ENCODE peak calls at places on chromosomes 2 and 18, in four cellular contexts. H is brain microvascular endothelial cell, O is transverse colon, A is Peyer's patch. V is an unnamed sample.

GRCh38 chr2:33598472-33599174 is 476 bp downstream of the FAM98A start:
- DNase-seq in A (peak; percentile 62), H (peak; percentile 43), O (peak; percentile 45), V (peak; percentile 49)

GRCh38 chr18:37419272-37419671 is 146.3 kb downstream of the CELF4 start:
- DNase-seq in A (no peak), H (no peak), O (no peak), V (no peak)

GRCh38 chr2:217784996-217785543 is 217.7 kb downstream of the TNS1 start:
- DNase-seq in A (no peak), O (no peak), H (no peak), V (no peak)

GRCh38 chr2:160583162-160583522 is 89.5 kb upstream of the RBMS1 start:
- DNase-seq in A (no peak), O (no peak), H (peak; percentile 69), V (no peak)

GRCh38 chr18:8657873-8658521 is 47.4 kb upstream of the MTCL1 start:
- DNase-seq in O (no peak), H (no peak), A (no peak), V (no peak)

GRCh38 chr2:236986524-236987330 is 99.0 kb upstream of the COPS8 start:
- DNase-seq in O (no peak), H (no peak), A (no peak), V (no peak)

GRCh38 chr2:142422769-142423168 is 292.0 kb upstream of the LRP1B start:
- DNase-seq in H (no peak), O (peak; percentile 14), A (no peak), V (no peak)

GRCh38 chr2:191386938-191387536 is 141.8 kb downstream of the MYO1B start:
- DNase-seq in H (peak; percentile 69), O (no peak), A (no peak), V (no peak)

GRCh38 chr2:150169230-150169629 is 318.2 kb downstream of the RND3 start:
- DNase-seq in O (no peak), A (no peak), H (peak; percentile 66), V (peak; percentile 81)

GRCh38 chr2:239832101-239832994 is 192.8 kb downstream of the NDUFA10 start:
- DNase-seq in A (peak; percentile 38), H (no peak), O (no peak), V (peak; percentile 44)

GRCh38 chr2:144836635-144837350 is 316.9 kb upstream of the ZEB2 start:
- DNase-seq in A (no peak), O (no peak), H (peak; percentile 43), V (no peak)

GRCh38 chr2:239302808-239303557 is 97.8 kb downstream of the HDAC4 start:
- DNase-seq in H (no peak), O (peak; percentile 25), A (peak; percentile 57), V (peak; percentile 65)

GRCh38 chr18:36389811-36390581 is 92.5 kb downstream of the FHOD3 start:
- DNase-seq in O (no peak), H (no peak), A (no peak), V (no peak)

GRCh38 chr18:36394486-36394885 is 97.0 kb downstream of the FHOD3 start:
- DNase-seq in A (no peak), O (no peak), H (no peak), V (no peak)

GRCh38 chr18:36392163-36392887 is 94.8 kb downstream of the FHOD3 start:
- DNase-seq in A (no peak), O (no peak), H (peak; percentile 40), V (no peak)

GRCh38 chr18:36391426-36392145 is 94.1 kb downstream of the FHOD3 start:
- DNase-seq in H (no peak), A (no peak), O (no peak), V (no peak)

GRCh38 chr18:36392888-36393287 is 95.4 kb downstream of the FHOD3 start:
- DNase-seq in A (no peak), O (no peak), H (no peak), V (no peak)
- H3K27ac ChIP-seq in A (no peak overlapping the region), O (no peak overlapping the region), H (no peak overlapping the region), V (peak overlapping the region; percentile 54)

GRCh38 chr18:59878644-59879043 is 21.2 kb upstream of the PMAIP1 start:
- DNase-seq in O (no peak), H (no peak), A (no peak), V (no peak)
- TF ChIP-seq CTCF in O (no peak), H (no peak), A (no peak), V (no peak)

GRCh38 chr2:46146866-46147502 is 150.2 kb upstream of the EPAS1 start:
- DNase-seq in H (no peak), O (no peak), A (no peak), V (no peak)
- H3K27ac ChIP-seq in H (no peak overlapping the region), O (no peak overlapping the region), A (no peak overlapping the region), V (no peak overlapping the region)

DNA sequence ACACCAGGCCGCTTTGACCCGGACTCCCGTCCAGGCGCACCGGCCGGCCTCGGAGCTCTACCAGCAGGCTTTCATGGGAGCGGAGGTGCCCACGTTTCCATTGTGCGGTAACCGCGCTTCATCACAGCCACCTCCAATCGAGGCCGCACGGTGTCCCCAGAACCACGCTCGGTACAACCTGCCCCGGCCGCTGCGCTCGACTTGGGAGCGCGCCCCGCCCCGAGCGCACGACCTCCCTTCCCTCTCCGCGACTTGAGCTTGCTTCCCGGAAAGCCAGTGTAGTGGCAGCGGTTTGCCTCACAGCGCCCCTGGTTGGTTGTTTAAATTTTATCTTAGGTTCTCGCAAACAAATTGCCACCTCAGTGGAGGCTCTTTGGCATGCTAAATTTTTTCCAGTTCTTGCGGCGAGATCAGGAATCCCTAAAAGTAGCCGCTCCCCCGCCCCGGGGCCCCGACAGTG is 329 bp upstream of the CYP1B1 start:
- DNase-seq in H (peak; percentile 61), O (peak; percentile 64), A (peak; percentile 71), V (peak; percentile 76)
- TF ChIP-seq CTCF in H (no peak), O (peak; percentile 23), A (no peak), V (peak; percentile 45)

GRCh38 chr2:17752892-17753802 is 463 bp downstream of the SMC6 start:
- DNase-seq in O (peak; percentile 56), A (peak; percentile 68), H (no peak), V (peak; percentile 23)

GRCh38 chr2:17752281-17752680 is 1.3 kb downstream of the SMC6 start:
- DNase-seq in A (no peak), O (no peak), H (no peak), V (no peak)

GRCh38 chr2:17747684-17748452 is 5.7 kb downstream of the SMC6 start:
- DNase-seq in A (no peak), O (no peak), H (no peak), V (no peak)

GRCh38 chr2:17748745-17749144 is 4.9 kb downstream of the SMC6 start:
- DNase-seq in A (no peak), H (no peak), O (no peak), V (no peak)

DNA sequence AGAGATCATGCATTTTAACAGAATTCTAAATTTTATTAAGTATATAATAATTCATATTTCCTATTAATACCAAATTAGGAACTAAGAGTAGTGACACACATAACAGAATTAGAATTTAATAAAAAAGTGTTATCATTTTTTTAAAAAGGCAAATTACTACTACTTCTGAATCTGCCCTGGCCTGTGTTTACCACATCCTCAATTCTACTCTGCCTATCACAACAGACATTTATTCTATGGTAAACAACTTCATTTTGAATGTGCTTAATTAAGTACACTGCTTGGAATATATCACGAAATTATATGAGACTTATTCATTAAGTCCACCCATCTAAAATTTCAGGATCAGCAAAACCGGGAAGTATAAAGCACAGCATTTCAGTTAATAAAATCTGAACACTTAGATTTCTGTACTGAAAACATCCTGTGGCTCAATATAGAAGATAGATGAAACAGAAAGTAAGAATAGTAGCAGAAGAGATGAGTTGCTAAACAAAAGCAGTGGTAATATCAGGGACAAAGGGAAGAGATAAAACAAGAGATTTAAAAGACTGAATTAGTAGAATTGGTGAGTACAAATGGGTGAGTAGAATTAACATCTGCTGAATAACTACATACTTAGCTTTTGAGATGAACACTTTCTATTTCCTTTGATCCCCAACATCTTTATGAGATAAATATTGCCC is 3.7 kb downstream of the SMC6 start:
- DNase-seq in A (no peak), H (no peak), O (no peak), V (no peak)
- H3K27ac ChIP-seq in A (no peak overlapping the region), H (no peak overlapping the region), O (no peak overlapping the region), V (no peak overlapping the region)

GRCh38 chr2:149039213-149039724 is 770 bp downstream of the LYPD6B start:
- DNase-seq in H (no peak), A (no peak), O (no peak), V (no peak)

GRCh38 chr2:149037851-149038250 is 648 bp upstream of the LYPD6B start:
- DNase-seq in H (no peak), O (no peak), A (no peak), V (no peak)

GRCh38 chr2:149036507-149037293 is 1.8 kb upstream of the LYPD6B start:
- DNase-seq in H (no peak), A (no peak), O (no peak), V (no peak)

GRCh38 chr2:149040451-149040850 is 2.0 kb downstream of the LYPD6B start:
- DNase-seq in H (no peak), O (peak; percentile 45), A (peak; percentile 65), V (no peak)

GRCh38 chr2:149038442-149039212 is at the start of gene LYPD6B:
- DNase-seq in A (peak; percentile 75), H (no peak), O (peak; percentile 75), V (no peak)
- TF ChIP-seq CTCF in A (no peak), H (no peak), O (no peak), V (no peak)

GRCh38 chr2:43566461-43566729 is 29.4 kb downstream of the THADA start:
- DNase-seq in O (no peak), A (no peak), H (no peak), V (no peak)

GRCh38 chr2:43568226-43568625 is 27.6 kb downstream of the THADA start:
- DNase-seq in H (no peak), O (no peak), A (no peak), V (no peak)

DNA sequence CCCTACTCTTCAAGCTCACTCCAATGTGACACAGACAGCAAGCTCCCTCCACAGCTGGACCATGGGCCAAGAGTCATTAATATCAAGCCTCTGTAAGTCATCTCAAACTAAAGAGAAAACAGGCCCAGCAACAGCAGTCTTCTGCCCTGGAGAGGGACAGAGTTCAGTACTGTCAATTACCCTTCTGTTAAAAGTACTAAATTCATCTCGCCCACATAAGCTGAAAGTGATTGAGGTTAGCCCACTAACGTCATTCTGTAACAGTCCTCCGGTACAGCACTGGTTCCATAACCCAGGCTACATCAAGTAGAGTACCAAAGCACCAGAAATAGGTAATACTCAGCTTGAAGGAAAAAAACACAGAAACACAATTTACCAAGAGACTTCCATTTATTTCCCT is 25.9 kb downstream of the THADA start:
- DNase-seq in O (no peak), A (no peak), H (no peak), V (no peak)
- H3K27ac ChIP-seq in O (no peak overlapping the region), A (no peak overlapping the region), H (no peak overlapping the region), V (no peak overlapping the region)

GRCh38 chr2:134693359-134694330 is 25.2 kb downstream of the TMEM163 start:
- DNase-seq in A (no peak), H (no peak), O (no peak), V (no peak)

GRCh38 chr2:134690629-134691215 is 28.1 kb downstream of the TMEM163 start:
- DNase-seq in O (no peak), A (no peak), H (no peak), V (no peak)

GRCh38 chr2:134689303-134689702 is 29.5 kb downstream of the TMEM163 start:
- DNase-seq in A (no peak), H (no peak), O (no peak), V (no peak)

GRCh38 chr2:134694411-134694810 is 24.4 kb downstream of the TMEM163 start:
- DNase-seq in O (no peak), A (no peak), H (no peak), V (no peak)

DNA sequence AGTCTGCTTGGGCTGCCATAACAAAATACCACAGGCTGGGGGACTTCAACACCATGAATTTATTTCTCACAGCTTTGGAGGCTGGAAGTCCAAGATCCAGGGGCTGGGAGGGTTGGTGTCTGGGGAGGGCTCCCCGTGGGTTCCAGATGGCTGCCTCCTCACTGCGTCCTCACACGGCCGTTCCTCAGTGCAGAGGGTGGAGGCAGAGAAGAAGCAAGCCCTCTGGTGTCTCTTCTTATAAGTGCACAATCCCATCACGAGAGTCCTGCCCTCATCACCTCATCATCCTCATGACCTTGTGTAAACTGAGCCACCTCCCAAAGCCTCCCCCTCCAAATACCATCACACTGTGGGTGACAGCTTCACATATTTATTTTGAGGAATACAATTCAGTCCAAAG is 26.3 kb downstream of the TMEM163 start:
- DNase-seq in A (no peak), H (no peak), O (no peak), V (no peak)
- TF ChIP-seq CTCF in A (no peak), H (no peak), O (no peak), V (no peak)

V was measured in tibial artery.